ENCODE peak calls at places on chromosomes 12 and 14, in seven cellular contexts. Z is tibial artery, B is adrenal gland, I is tibial nerve, O is lower leg skin, L is mesenchymal stem cell, U is astrocyte of the spinal cord. K is an unnamed sample.

GRCh38 chr14:82067221-82067620 is 533.6 kb upstream of the SEL1L start:
- DNase-seq in Z (no peak), B (no peak), I (no peak), O (no peak), L (no peak), U (no peak), K (no peak)

GRCh38 chr14:75823334-75823733 is 158.5 kb downstream of the TGFB3 start:
- DNase-seq in Z (no peak), B (no peak), I (no peak), O (no peak), L (no peak), U (no peak), K (no peak)

GRCh38 chr12:46153267-46153872 is 115.5 kb downstream of the SLC38A1 start:
- DNase-seq in Z (no peak), B (no peak), I (no peak), O (no peak), L (peak; percentile 42), U (peak; percentile 42), K (no peak)

GRCh38 chr12:119183942-119184695 is 5.4 kb downstream of the HSPB8 start:
- DNase-seq in Z (no peak), B (no peak), I (no peak), O (no peak), L (no peak), U (no peak), K (no peak)

GRCh38 chr14:93103392-93104080 is 12.2 kb downstream of the ITPK1 start:
- DNase-seq in Z (no peak), B (peak; percentile 33), I (no peak), O (no peak), L (peak; percentile 15), U (no peak), K (no peak)

GRCh38 chr14:59417301-59417700 is 47.9 kb downstream of the GPR135 start:
- DNase-seq in Z (no peak), B (no peak), I (no peak), O (no peak), L (no peak), U (no peak), K (no peak)

GRCh38 chr12:132003846-132004245 is 54.1 kb downstream of the EP400 start:
- DNase-seq in Z (no peak), B (no peak), I (no peak), O (no peak), L (peak; percentile 48), U (peak; percentile 55), K (no peak)

GRCh38 chr14:62947291-62947690 is 98.0 kb downstream of the KCNH5 start:
- DNase-seq in Z (no peak), B (no peak), I (no peak), O (no peak), L (no peak), U (no peak), K (no peak)

GRCh38 chr12:3727877-3728632 is 24.9 kb downstream of the CRACR2A start:
- DNase-seq in Z (no peak), B (no peak), I (peak; percentile 38), O (no peak), L (peak; percentile 89), U (peak; percentile 26), K (no peak)

GRCh38 chr12:76573840-76574373 is 14.3 kb upstream of the OSBPL8 start:
- DNase-seq in Z (no peak), B (no peak), I (no peak), O (no peak), L (no peak), U (no peak), K (no peak)

GRCh38 chr14:57346741-57347140 is 43.6 kb upstream of the NAA30 start:
- DNase-seq in Z (no peak), B (no peak), I (no peak), O (no peak), L (no peak), U (no peak), K (no peak)

GRCh38 chr12:663293-663871 is at the start of gene NINJ2:
- DNase-seq in Z (no peak), B (no peak), I (no peak), O (peak; percentile 82), L (no peak), U (no peak), K (no peak)

GRCh38 chr12:43805857-43806736 is at the start of gene TWF1:
- DNase-seq in Z (peak; percentile 89), B (peak; percentile 87), I (peak; percentile 79), O (peak; percentile 96), L (peak; percentile 85), U (peak; percentile 86), K (peak; percentile 85)

GRCh38 chr14:91413547-91414474 is 3.8 kb downstream of the CCDC88C start:
- DNase-seq in Z (no peak), B (no peak), I (no peak), O (no peak), L (no peak), U (no peak), K (no peak)

DNA sequence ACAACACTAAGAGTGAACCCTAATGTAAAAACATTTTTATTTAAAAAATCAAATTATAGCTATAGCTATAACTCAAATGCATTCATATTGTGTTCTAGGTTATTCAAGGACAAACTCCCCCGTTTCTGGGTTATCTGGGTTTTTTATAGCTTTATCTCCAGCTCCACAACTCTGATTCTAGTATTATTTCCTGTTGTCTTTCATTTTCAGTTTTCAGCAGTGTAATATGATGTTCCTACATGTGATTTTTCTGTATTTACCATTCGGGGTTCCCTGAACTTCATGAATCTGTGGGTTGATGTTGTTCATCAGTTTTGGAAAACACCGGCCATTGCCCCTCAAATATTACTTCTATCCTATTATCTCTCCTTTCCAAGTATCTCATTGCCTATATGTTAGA is 221.9 kb upstream of the FOXN3 start:
- DNase-seq in Z (no peak), B (no peak), I (no peak), O (no peak), L (no peak), U (no peak), K (no peak)
- H3K4me3 ChIP-seq in Z (no peak overlapping the region), B (no peak overlapping the region), I (no peak overlapping the region), O (no peak overlapping the region), L (no peak overlapping the region), U (no peak overlapping the region), K (no peak overlapping the region)

GRCh38 chr14:102445641-102446040 is 63.9 kb downstream of the ANKRD9 start:
- DNase-seq in Z (no peak), B (no peak), I (no peak), O (no peak), L (no peak), U (no peak), K (no peak)

GRCh38 chr14:102440392-102440791 is 69.2 kb downstream of the ANKRD9 start:
- DNase-seq in Z (no peak), B (no peak), I (no peak), O (no peak), L (no peak), U (no peak), K (no peak)

GRCh38 chr14:102445066-102445465 is 64.5 kb downstream of the ANKRD9 start:
- DNase-seq in Z (peak; percentile 44), B (no peak), I (no peak), O (no peak), L (no peak), U (no peak), K (no peak)

GRCh38 chr14:102439556-102439955 is 70.0 kb downstream of the ANKRD9 start:
- DNase-seq in Z (no peak), B (no peak), I (no peak), O (no peak), L (no peak), U (no peak), K (no peak)

DNA sequence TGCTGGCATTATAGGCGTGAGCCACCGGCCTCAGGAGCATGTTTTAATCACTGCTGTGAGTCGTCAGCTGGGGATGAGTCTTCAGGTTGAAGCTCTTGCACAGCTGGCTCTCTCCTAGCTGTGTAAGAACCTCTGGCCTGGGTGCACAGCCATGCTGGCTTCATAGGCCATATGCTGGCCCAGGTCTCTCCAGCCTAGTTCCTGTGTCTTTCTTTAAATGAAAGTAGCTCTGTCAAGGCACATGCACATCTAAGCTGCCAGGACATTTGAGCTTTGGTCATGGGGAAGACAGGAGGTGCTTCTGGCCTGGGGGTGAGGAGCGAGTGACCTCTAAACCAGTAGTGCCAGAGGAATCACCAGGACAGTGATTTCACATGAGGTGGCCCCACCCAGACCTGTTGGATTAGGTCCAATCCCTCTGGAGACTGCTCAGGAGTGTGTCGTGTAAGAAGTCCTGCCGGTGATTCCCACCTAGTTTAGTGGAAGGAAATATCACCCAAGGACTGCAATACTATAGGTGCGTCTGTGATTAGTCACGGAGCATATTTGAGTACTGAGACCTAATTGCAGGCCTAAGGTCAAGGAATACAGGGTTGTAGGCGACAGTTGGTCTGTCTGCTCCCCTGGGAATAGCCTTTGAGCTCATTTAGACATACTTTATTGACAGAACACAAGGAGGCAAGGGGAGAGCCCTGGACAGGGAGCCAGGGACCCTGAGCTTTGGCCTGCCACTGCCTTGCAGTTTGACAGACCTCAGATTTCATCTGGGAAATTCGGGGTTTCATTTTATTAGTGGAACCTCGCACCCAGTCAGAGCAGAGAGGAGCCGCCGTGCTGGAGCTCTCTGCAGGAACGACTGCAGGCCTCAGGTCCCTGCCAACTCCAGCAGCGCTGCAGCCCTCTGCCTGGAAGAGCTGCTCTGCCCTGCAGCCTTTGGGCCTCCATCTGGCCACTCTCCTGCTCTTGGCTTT is 67.0 kb downstream of the ANKRD9 start:
- DNase-seq in Z (no peak), B (no peak), I (no peak), O (no peak), L (no peak), U (no peak), K (no peak)
- H3K4me3 ChIP-seq in Z (no peak overlapping the region), B (no peak overlapping the region), I (no peak overlapping the region), O (no peak overlapping the region), L (no peak overlapping the region), U (no peak overlapping the region), K (no peak overlapping the region)

DNA sequence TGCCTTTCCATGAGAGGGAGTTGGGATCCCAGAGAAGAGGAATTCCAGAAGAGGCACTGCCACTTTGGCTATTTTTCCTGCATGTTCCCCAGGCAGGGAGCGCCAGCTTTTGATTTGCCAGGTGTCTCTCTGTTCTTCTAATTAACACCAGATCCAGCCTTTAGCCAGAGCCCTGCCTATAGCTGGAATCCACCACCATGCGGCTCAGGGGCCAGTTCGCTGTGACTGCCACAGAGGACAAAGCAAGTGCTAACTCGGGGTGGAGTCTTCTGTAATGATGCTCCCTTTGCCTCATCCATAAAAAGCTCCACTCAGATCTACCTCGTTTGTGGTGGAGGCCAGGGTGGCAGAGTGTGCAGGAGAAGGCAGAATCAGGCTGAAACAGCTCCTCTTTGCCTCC is 17.9 kb upstream of the CTDSP2 start:
- DNase-seq in Z (no peak), B (no peak), I (no peak), O (no peak), L (no peak), U (no peak), K (no peak)
- H3K4me3 ChIP-seq in Z (peak overlapping the region; percentile 59), B (no peak overlapping the region), I (peak overlapping the region; percentile 58), O (no peak overlapping the region), L (no peak overlapping the region), U (no peak overlapping the region), K (peak overlapping the region; percentile 37)

GRCh38 chr14:37587881-37588666 is 7.0 kb downstream of the FOXA1 start:
- DNase-seq in Z (no peak), B (no peak), I (no peak), O (no peak), L (peak; percentile 47), U (no peak), K (no peak)

GRCh38 chr14:37590096-37590809 is 4.8 kb downstream of the FOXA1 start:
- DNase-seq in Z (no peak), B (no peak), I (no peak), O (no peak), L (peak; percentile 3), U (no peak), K (no peak)

GRCh38 chr14:37588956-37589737 is 5.9 kb downstream of the FOXA1 start:
- DNase-seq in Z (no peak), B (no peak), I (no peak), O (no peak), L (peak; percentile 13), U (no peak), K (no peak)

GRCh38 chr14:37587438-37587837 is 7.6 kb downstream of the FOXA1 start:
- DNase-seq in Z (no peak), B (no peak), I (no peak), O (no peak), L (no peak), U (no peak), K (no peak)

GRCh38 chr14:37588667-37588955 is 6.4 kb downstream of the FOXA1 start:
- DNase-seq in Z (no peak), B (no peak), I (no peak), O (no peak), L (peak; percentile 20), U (no peak), K (no peak)
- H3K4me3 ChIP-seq in Z (no peak overlapping the region), B (no peak overlapping the region), I (no peak overlapping the region), O (no peak overlapping the region), L (no peak overlapping the region), U (no peak overlapping the region), K (no peak overlapping the region)